ENCODE peak calls at places on chromosomes 3 and 15, in nine cellular contexts. One of them, this sample, is unnamed.

GRCh38 chr15:93127286-93127685 is 38.3 kb upstream of the RGMA start:
- DNase-seq in endothelial cell: no peak
- DNase-seq in colonic mucosa: no peak
- DNase-seq in K562: no peak
- DNase-seq in MCF 10A: no peak
- DNase-seq in osteoblast: no peak
- DNase-seq in kidney: no peak
- DNase-seq in fibroblast of lung: no peak
- DNase-seq in Peyer's patch: no peak
- DNase-seq in this sample: no peak

GRCh38 chr15:74040115-74040850 is 42.1 kb downstream of the GOLGA6A start:
- DNase-seq in endothelial cell: no peak
- DNase-seq in colonic mucosa: peak
- DNase-seq in K562: no peak
- DNase-seq in MCF 10A: peak
- DNase-seq in osteoblast: peak
- DNase-seq in kidney: peak
- DNase-seq in fibroblast of lung: peak
- DNase-seq in Peyer's patch: no peak
- DNase-seq in this sample: no peak

GRCh38 chr15:48579945-48580671 is 65.4 kb downstream of the FBN1 start:
- DNase-seq in endothelial cell: no peak
- DNase-seq in colonic mucosa: no peak
- DNase-seq in K562: no peak
- DNase-seq in MCF 10A: no peak
- DNase-seq in osteoblast: no peak
- DNase-seq in kidney: no peak
- DNase-seq in fibroblast of lung: no peak
- DNase-seq in Peyer's patch: no peak
- DNase-seq in this sample: no peak

GRCh38 chr15:73081321-73081958 is 29.2 kb downstream of the NEO1 start:
- DNase-seq in endothelial cell: no peak
- DNase-seq in colonic mucosa: peak
- DNase-seq in K562: peak
- DNase-seq in MCF 10A: peak
- DNase-seq in osteoblast: no peak
- DNase-seq in kidney: no peak
- DNase-seq in fibroblast of lung: peak
- DNase-seq in Peyer's patch: no peak
- DNase-seq in this sample: peak

GRCh38 chr15:84983711-84984110 is 2.1 kb downstream of the PDE8A start:
- DNase-seq in endothelial cell: no peak
- DNase-seq in colonic mucosa: no peak
- DNase-seq in K562: no peak
- DNase-seq in MCF 10A: no peak
- DNase-seq in osteoblast: no peak
- DNase-seq in kidney: no peak
- DNase-seq in fibroblast of lung: no peak
- DNase-seq in Peyer's patch: no peak
- DNase-seq in this sample: no peak

GRCh38 chr15:60328852-60329443 is 68.8 kb downstream of the ANXA2 start:
- DNase-seq in endothelial cell: peak
- DNase-seq in colonic mucosa: no peak
- DNase-seq in K562: peak
- DNase-seq in MCF 10A: peak
- DNase-seq in osteoblast: no peak
- DNase-seq in kidney: no peak
- DNase-seq in fibroblast of lung: no peak
- DNase-seq in Peyer's patch: no peak
- DNase-seq in this sample: peak

GRCh38 chr3:141306922-141307321 is 61.4 kb upstream of the ZBTB38 start:
- DNase-seq in endothelial cell: no peak
- DNase-seq in colonic mucosa: no peak
- DNase-seq in K562: no peak
- DNase-seq in MCF 10A: no peak
- DNase-seq in osteoblast: peak
- DNase-seq in kidney: no peak
- DNase-seq in fibroblast of lung: no peak
- DNase-seq in Peyer's patch: no peak
- DNase-seq in this sample: no peak

GRCh38 chr3:48338635-48339034 is 5.2 kb upstream of the SPINK8 start:
- DNase-seq in endothelial cell: no peak
- DNase-seq in colonic mucosa: no peak
- DNase-seq in K562: no peak
- DNase-seq in MCF 10A: no peak
- DNase-seq in osteoblast: peak
- DNase-seq in kidney: no peak
- DNase-seq in fibroblast of lung: peak
- DNase-seq in Peyer's patch: no peak
- DNase-seq in this sample: no peak

GRCh38 chr15:76994001-76994400 is 925 bp upstream of the PSTPIP1 start:
- DNase-seq in endothelial cell: no peak
- DNase-seq in colonic mucosa: no peak
- DNase-seq in K562: no peak
- DNase-seq in MCF 10A: peak
- DNase-seq in osteoblast: no peak
- DNase-seq in kidney: peak
- DNase-seq in fibroblast of lung: no peak
- DNase-seq in Peyer's patch: no peak
- DNase-seq in this sample: peak

GRCh38 chr3:127691494-127691893 is 18.7 kb downstream of the ABTB1 start:
- DNase-seq in endothelial cell: no peak
- DNase-seq in colonic mucosa: no peak
- DNase-seq in K562: no peak
- DNase-seq in MCF 10A: no peak
- DNase-seq in osteoblast: no peak
- DNase-seq in kidney: peak
- DNase-seq in fibroblast of lung: peak
- DNase-seq in Peyer's patch: peak
- DNase-seq in this sample: no peak

GRCh38 chr3:31268868-31269267 is 263.9 kb upstream of the STT3B start:
- DNase-seq in endothelial cell: no peak
- DNase-seq in colonic mucosa: no peak
- DNase-seq in K562: no peak
- DNase-seq in MCF 10A: no peak
- DNase-seq in osteoblast: no peak
- DNase-seq in kidney: no peak
- DNase-seq in fibroblast of lung: no peak
- DNase-seq in Peyer's patch: no peak
- DNase-seq in this sample: no peak

GRCh38 chr3:42556089-42556632 is 25.6 kb downstream of the SEC22C start:
- DNase-seq in endothelial cell: peak
- DNase-seq in colonic mucosa: no peak
- DNase-seq in K562: no peak
- DNase-seq in MCF 10A: no peak
- DNase-seq in osteoblast: no peak
- DNase-seq in kidney: no peak
- DNase-seq in fibroblast of lung: no peak
- DNase-seq in Peyer's patch: no peak
- DNase-seq in this sample: no peak

GRCh38 chr3:127408684-127409420 is 121.0 kb upstream of the PRR20G start:
- DNase-seq in endothelial cell: no peak
- DNase-seq in colonic mucosa: peak
- DNase-seq in K562: no peak
- DNase-seq in MCF 10A: no peak
- DNase-seq in osteoblast: no peak
- DNase-seq in kidney: peak
- DNase-seq in fibroblast of lung: no peak
- DNase-seq in Peyer's patch: peak
- DNase-seq in this sample: peak

GRCh38 chr3:86990171-86990733 is 697 bp downstream of the VGLL3 start:
- DNase-seq in endothelial cell: peak
- DNase-seq in colonic mucosa: no peak
- DNase-seq in K562: no peak
- DNase-seq in MCF 10A: peak
- DNase-seq in osteoblast: peak
- DNase-seq in kidney: peak
- DNase-seq in fibroblast of lung: peak
- DNase-seq in Peyer's patch: peak
- DNase-seq in this sample: peak

GRCh38 chr15:101288905-101289513 is 6.0 kb downstream of the SNRPA1 start:
- DNase-seq in endothelial cell: no peak
- DNase-seq in colonic mucosa: no peak
- DNase-seq in K562: no peak
- DNase-seq in MCF 10A: peak
- DNase-seq in osteoblast: peak
- DNase-seq in kidney: no peak
- DNase-seq in fibroblast of lung: no peak
- DNase-seq in Peyer's patch: no peak
- DNase-seq in this sample: peak

GRCh38 chr3:99928758-99929408 is 111.2 kb downstream of the CMSS1 start:
- DNase-seq in endothelial cell: no peak
- DNase-seq in colonic mucosa: no peak
- DNase-seq in K562: no peak
- DNase-seq in MCF 10A: no peak
- DNase-seq in osteoblast: no peak
- DNase-seq in kidney: no peak
- DNase-seq in fibroblast of lung: no peak
- DNase-seq in Peyer's patch: no peak
- DNase-seq in this sample: no peak
- TF ChIP-seq CTCF in endothelial cell: no peak
- TF ChIP-seq CTCF in colonic mucosa: no peak
- TF ChIP-seq CTCF in K562: no peak
- TF ChIP-seq CTCF in MCF 10A: no peak
- TF ChIP-seq CTCF in osteoblast: no peak
- TF ChIP-seq CTCF in kidney: no peak
- TF ChIP-seq CTCF in fibroblast of lung: peak
- TF ChIP-seq CTCF in Peyer's patch: no peak
- TF ChIP-seq CTCF in this sample: no peak

DNA sequence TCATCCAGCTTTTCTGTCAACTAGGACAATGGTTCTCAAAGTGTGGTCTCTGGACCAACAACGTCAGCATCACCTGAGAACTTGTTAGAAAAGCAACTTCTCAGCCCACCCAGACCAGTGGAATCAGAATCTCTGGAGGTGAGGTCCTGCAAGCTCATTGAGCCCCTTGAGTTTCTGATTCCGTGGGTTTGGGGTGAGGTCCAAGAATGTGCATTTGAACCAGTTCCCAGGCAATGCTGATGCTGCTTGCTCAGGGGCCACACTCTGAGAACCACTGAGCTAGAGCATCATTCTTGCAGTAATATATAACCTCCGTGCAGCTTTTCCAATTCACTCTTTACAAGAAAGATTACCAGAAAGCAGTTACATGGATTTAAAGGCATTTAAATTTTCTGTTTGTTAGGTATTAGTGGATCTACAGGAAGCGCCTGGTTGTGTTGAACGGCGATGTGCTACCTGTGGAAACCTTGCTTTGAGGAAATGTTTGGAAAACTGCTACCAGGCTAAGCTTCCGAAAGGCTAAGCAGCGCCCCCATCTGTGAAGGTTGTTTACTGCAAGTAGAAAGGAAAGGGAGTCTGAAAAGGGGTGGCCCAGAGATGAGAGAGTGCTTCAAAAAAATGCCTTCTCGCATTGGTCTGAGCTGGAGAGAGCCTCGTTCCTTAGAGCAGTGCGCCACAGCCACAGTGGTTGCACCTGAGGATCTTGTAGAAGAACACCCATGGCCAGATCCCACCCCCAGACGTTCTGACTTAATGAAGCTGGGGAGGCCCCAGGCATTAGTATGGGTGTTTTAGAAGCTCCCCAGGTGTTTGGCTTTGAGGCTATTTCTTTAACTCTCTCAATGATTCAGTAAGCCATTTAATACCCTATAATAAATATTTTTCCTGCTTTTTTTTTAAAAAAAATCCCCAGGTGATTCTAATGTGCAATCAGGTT is 50.0 kb downstream of the RLBP1 start:
- DNase-seq in endothelial cell: peak
- DNase-seq in colonic mucosa: peak
- DNase-seq in K562: peak
- DNase-seq in MCF 10A: peak
- DNase-seq in osteoblast: peak
- DNase-seq in kidney: no peak
- DNase-seq in fibroblast of lung: peak
- DNase-seq in Peyer's patch: no peak
- DNase-seq in this sample: peak
- TF ChIP-seq CTCF in endothelial cell: peak
- TF ChIP-seq CTCF in colonic mucosa: peak
- TF ChIP-seq CTCF in K562: peak
- TF ChIP-seq CTCF in MCF 10A: peak
- TF ChIP-seq CTCF in osteoblast: peak
- TF ChIP-seq CTCF in kidney: peak
- TF ChIP-seq CTCF in fibroblast of lung: peak
- TF ChIP-seq CTCF in Peyer's patch: no peak
- TF ChIP-seq CTCF in this sample: peak

GRCh38 chr3:109532257-109533216 is 195.2 kb upstream of the DPPA4 start:
- DNase-seq in endothelial cell: peak
- DNase-seq in colonic mucosa: peak
- DNase-seq in K562: no peak
- DNase-seq in MCF 10A: peak
- DNase-seq in osteoblast: peak
- DNase-seq in kidney: no peak
- DNase-seq in fibroblast of lung: peak
- DNase-seq in Peyer's patch: no peak
- DNase-seq in this sample: peak
- TF ChIP-seq CTCF in endothelial cell: no peak
- TF ChIP-seq CTCF in colonic mucosa: no peak
- TF ChIP-seq CTCF in K562: no peak
- TF ChIP-seq CTCF in MCF 10A: peak
- TF ChIP-seq CTCF in osteoblast: peak
- TF ChIP-seq CTCF in kidney: peak
- TF ChIP-seq CTCF in fibroblast of lung: peak
- TF ChIP-seq CTCF in Peyer's patch: no peak
- TF ChIP-seq CTCF in this sample: peak

DNA sequence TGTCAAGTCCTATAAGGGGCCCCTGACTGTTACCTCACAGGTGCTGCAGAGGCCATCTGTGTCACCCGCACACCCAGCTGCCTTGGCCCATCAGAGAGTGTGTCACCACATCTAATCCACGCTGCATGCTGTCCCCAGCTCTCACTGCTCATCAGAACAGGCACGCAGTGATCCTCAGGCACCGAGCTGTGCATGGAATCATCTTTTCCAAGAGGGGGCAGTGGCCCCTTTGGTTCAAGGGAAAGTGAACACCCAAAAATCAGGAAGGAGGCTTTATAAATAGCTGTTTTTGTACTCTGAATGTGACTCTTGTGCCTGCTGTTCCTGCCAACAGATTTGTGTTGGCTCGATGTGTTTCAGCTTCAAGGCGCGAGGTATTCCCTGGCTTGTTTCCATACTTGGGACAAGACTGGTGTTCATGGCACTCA is 110.3 kb upstream of the ETV5 start:
- DNase-seq in endothelial cell: no peak
- DNase-seq in colonic mucosa: no peak
- DNase-seq in K562: no peak
- DNase-seq in MCF 10A: no peak
- DNase-seq in osteoblast: no peak
- DNase-seq in kidney: no peak
- DNase-seq in fibroblast of lung: no peak
- DNase-seq in Peyer's patch: no peak
- DNase-seq in this sample: no peak
- TF ChIP-seq CTCF in endothelial cell: no peak
- TF ChIP-seq CTCF in colonic mucosa: no peak
- TF ChIP-seq CTCF in K562: no peak
- TF ChIP-seq CTCF in MCF 10A: no peak
- TF ChIP-seq CTCF in osteoblast: no peak
- TF ChIP-seq CTCF in kidney: no peak
- TF ChIP-seq CTCF in fibroblast of lung: no peak
- TF ChIP-seq CTCF in Peyer's patch: no peak
- TF ChIP-seq CTCF in this sample: no peak